ENCODE peak calls at places on chromosomes 7 and 10, in five cellular contexts. F is stomach, X is suprapubic skin, O is upper lobe of left lung, T is H1. C is an unnamed sample. For H3K9me3 and H3K4me1, the result is how much of the 10 kb centered on the place peaks cover.

GRCh38 chr10:13053794-13054462 is 46.0 kb upstream of the OPTN start:
- DNase-seq in F (no peak), X (no peak), O (no peak), T (no peak), C (no peak)

GRCh38 chr10:44857363-44858016 is 53.6 kb upstream of the TMEM72 start:
- DNase-seq in F (peak), X (no peak), O (no peak), T (peak), C (no peak)

GRCh38 chr10:15719062-15719898 is 442 bp downstream of the ITGA8 start:
- DNase-seq in F (no peak), X (no peak), O (peak), T (no peak), C (no peak)

GRCh38 chr7:80902716-80903308 is 16.0 kb downstream of the SEMA3C start:
- DNase-seq in F (no peak), X (no peak), O (no peak), T (no peak), C (no peak)

GRCh38 chr10:17343118-17343517 is 111.3 kb downstream of the ST8SIA6 start:
- DNase-seq in F (no peak), X (no peak), O (no peak), T (no peak), C (no peak)

GRCh38 chr10:100510533-100511308 is 8.9 kb downstream of the SEC31B start:
- DNase-seq in F (peak), X (no peak), O (no peak), T (no peak), C (peak)

GRCh38 chr10:110613341-110613995 is 30.7 kb upstream of the RBM20 start:
- DNase-seq in F (no peak), X (no peak), O (no peak), T (no peak), C (no peak)

GRCh38 chr7:41134242-41134872 is 568.5 kb downstream of the INHBA start:
- DNase-seq in F (no peak), X (no peak), O (no peak), T (no peak), C (no peak)

GRCh38 chr10:82453678-82454293 is 578.8 kb downstream of the NRG3 start:
- DNase-seq in F (no peak), X (no peak), O (no peak), T (no peak), C (no peak)
- H3K9me3 ChIP-seq in F (under half), X (under half), O (under half), T (under half), C (under half)

GRCh38 chr7:1176891-1177373 is 16.9 kb upstream of the ZFAND2A start:
- DNase-seq in F (peak), X (no peak), O (peak), T (no peak), C (peak)

GRCh38 chr7:1172666-1173523 is 12.9 kb upstream of the ZFAND2A start:
- DNase-seq in F (no peak), X (no peak), O (peak), T (no peak), C (no peak)

GRCh38 chr7:1174881-1175596 is 15.0 kb upstream of the ZFAND2A start:
- DNase-seq in F (no peak), X (no peak), O (peak), T (no peak), C (no peak)

GRCh38 chr7:1175597-1175966 is 15.6 kb upstream of the ZFAND2A start:
- DNase-seq in F (no peak), X (no peak), O (no peak), T (no peak), C (no peak)

GRCh38 chr7:1175967-1176851 is 16.2 kb upstream of the ZFAND2A start:
- DNase-seq in F (peak), X (peak), O (peak), T (no peak), C (peak)
- TF ChIP-seq POLR2AphosphoS5 in F (no peak), X (no peak), O (no peak), T (no peak), C (no peak)

DNA sequence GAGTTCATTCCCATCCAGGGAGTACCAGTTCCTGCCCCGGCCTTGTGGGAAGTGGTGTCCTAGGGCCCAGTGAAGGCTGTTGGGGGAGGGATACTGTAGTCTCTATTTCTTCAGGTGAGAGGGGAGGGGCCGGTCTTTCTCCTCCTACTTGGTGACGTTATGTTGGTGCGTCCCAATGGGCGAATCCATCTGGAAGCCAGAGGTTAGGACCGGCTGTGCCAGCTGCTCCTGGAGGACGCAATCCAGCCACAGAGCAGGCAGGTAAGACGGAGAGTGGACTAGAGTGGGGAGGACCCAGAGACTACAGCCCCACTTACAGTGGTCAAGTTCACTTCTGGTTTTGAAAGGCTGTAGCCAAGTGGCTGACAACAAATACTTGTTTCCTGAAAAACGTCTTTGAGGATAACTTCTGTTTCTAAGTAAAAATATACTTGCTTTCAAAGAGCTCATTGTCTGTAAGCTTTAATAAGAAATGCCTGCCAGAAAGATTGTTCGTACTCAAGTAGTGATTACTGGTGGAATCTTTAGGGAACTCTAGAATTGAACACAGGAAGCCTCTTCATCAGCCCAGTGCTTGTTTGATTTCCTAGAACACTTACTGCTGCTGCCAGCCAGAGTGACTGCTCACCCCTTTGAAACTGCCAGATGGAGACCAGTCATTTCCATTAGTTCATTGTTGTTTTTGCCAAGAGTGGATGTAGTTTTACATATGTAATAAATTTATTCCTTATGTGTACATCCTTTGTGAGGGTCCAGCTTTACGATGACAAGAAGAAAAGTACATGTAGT is 25.4 kb downstream of the RBM33 start:
- DNase-seq in F (no peak), X (no peak), O (no peak), T (peak), C (no peak)
- H3K4me1 ChIP-seq in F (under half), X (under half), O (under half), T (under half), C (under half)

DNA sequence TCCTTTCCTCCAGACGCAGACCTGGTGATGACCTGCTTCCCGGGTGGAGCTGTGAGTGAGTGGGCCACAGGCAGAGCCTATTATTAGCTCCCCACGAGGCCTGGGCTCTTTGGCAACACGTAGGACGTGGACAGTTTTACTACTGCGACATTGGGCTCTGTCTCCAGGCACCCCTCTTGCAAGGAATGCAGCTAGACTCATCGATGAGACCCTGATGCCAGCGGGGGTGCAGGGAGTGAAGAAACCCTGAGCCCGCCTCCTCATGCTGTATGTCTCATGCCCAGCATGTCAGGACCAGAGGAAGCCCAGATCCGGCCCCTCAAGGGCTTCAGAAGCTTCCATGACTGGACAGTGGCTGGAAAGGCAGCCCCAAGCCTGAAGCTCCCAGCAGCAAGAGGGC is 161.9 kb downstream of the TCERG1L start:
- DNase-seq in F (no peak), X (no peak), O (no peak), T (no peak), C (no peak)
- H3K9me3 ChIP-seq in F (under half), X (under half), O (under half), T (under half), C (under half)

DNA sequence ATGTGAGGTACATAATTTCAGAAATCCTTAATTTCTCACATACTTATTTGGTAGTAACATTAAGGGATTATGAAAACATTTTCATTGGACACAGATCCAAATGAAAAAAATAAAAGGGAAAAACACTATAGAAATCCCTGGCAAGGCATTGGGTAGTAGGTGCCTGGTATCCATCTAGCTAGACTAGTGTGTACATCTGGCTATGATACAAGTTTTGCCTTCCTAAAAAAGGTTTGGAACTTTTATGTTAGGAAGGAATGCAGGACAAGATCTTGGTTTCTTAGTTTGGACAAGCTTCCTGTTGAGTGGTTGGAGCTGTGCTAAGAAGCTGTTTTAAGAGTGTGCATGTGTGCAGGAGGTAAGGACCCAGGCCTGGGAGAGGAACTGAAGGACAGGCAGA is 252.3 kb upstream of the GLI3 start:
- DNase-seq in F (no peak), X (no peak), O (no peak), T (no peak), C (no peak)
- TF ChIP-seq POLR2AphosphoS5 in F (no peak), X (no peak), O (no peak), T (no peak), C (no peak)

GRCh38 chr7:74993121-74993520 is 28.6 kb downstream of the CASTOR2 start:
- DNase-seq in F (no peak), X (no peak), O (no peak), T (no peak), C (no peak)
- H3K4me1 ChIP-seq in F (under half), X (under half), O (under half), T (under half), C (under half)

GRCh38 chr7:150404172-150404784 is 25.1 kb downstream of the ZNF775 start:
- DNase-seq in F (no peak), X (peak), O (no peak), T (no peak), C (no peak)

GRCh38 chr7:150405584-150406310 is 26.6 kb downstream of the ZNF775 start:
- DNase-seq in F (no peak), X (peak), O (peak), T (no peak), C (no peak)

GRCh38 chr7:150406311-150406564 is 27.1 kb downstream of the ZNF775 start:
- DNase-seq in F (no peak), X (no peak), O (no peak), T (no peak), C (no peak)

GRCh38 chr7:150403376-150404171 is 24.4 kb downstream of the ZNF775 start:
- DNase-seq in F (no peak), X (peak), O (no peak), T (no peak), C (no peak)

GRCh38 chr7:150404785-150405583 is 25.9 kb downstream of the ZNF775 start:
- DNase-seq in F (peak), X (peak), O (peak), T (no peak), C (peak)
- H3K9me3 ChIP-seq in F (under half), X (under half), O (under half), T (under half), C (under half)

DNA sequence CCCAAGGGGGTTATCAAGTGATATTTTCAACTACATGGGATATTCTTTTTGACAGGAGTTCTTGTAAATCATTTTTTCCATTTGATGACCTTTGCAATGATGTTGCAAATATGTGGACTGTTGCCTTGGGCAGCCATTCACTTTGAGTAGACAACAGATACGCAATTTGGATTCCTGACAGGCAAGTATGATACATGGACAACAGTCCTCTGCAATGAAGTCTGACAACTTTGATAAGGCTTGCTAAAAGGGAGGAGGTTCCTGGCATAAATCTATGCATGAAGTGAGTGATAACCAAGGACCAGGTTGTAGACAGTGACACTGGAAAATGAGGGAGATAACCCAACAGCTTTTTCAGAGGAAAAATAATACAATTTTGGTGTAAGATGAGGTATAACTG is 17.7 kb downstream of the LRRD1 start:
- DNase-seq in F (no peak), X (no peak), O (no peak), T (no peak), C (no peak)
- TF ChIP-seq POLR2AphosphoS5 in F (no peak), X (no peak), O (no peak), T (no peak), C (no peak)